ENCODE peak calls at places on chromosomes 16 and 17, in nine cellular contexts. E, O, Y, Q, H, X, F, B and N are unnamed samples.

GRCh38 chr16:81551141-81551808 is 106.7 kb downstream of the CMIP start:
- DNase-seq in E (no peak), Q (peak), Y (no peak), O (peak), B (no peak), H (no peak), X (no peak), F (no peak), N (no peak)

GRCh38 chr16:87457724-87458423 is 35.0 kb downstream of the ZCCHC14 start:
- DNase-seq in O (peak), B (no peak), Y (no peak), X (peak), F (no peak), H (no peak), E (no peak), Q (peak), N (no peak)

GRCh38 chr17:44354582-44355309 is 8.9 kb downstream of the FAM171A2 start:
- DNase-seq in B (peak), O (no peak), Y (no peak), F (no peak), X (no peak), Q (no peak), E (no peak), H (no peak), N (peak)

GRCh38 chr16:55662641-55663040 is 6.9 kb downstream of the SLC6A2 start:
- DNase-seq in H (no peak), O (no peak), X (no peak), F (no peak), Y (peak), Q (no peak), E (no peak), B (no peak), N (no peak)

GRCh38 chr16:31874354-31875111 is 926 bp downstream of the ZNF267 start:
- DNase-seq in Q (peak), O (peak), B (no peak), H (peak), Y (no peak), X (no peak), E (no peak), F (peak), N (no peak)

GRCh38 chr17:17269926-17270773 is 10.9 kb downstream of the COPS3 start:
- DNase-seq in Q (no peak), B (no peak), F (no peak), X (no peak), O (peak), Y (no peak), H (no peak), E (no peak), N (no peak)

GRCh38 chr16:63938661-63939060 is 1183.2 kb downstream of the CDH11 start:
- DNase-seq in E (no peak), O (no peak), H (no peak), X (no peak), F (no peak), B (no peak), Y (no peak), Q (no peak), N (no peak)

GRCh38 chr16:67563708-67564468 is 1.6 kb downstream of the CTCF start:
- DNase-seq in H (no peak), X (peak), F (peak), O (peak), B (no peak), E (no peak), Q (peak), Y (peak), N (no peak)

GRCh38 chr17:38605852-38606645 is at the start of gene SRCIN1:
- DNase-seq in Y (peak), E (peak), X (no peak), F (peak), Q (no peak), B (peak), O (peak), H (peak), N (peak)

GRCh38 chr17:77316191-77316641 is 175.4 kb downstream of the SEC14L1 start:
- DNase-seq in X (no peak), H (no peak), E (no peak), O (peak), Q (peak), B (no peak), F (no peak), Y (no peak), N (peak)

GRCh38 chr17:59328534-59329095 is 2.8 kb upstream of the YPEL2 start:
- DNase-seq in H (no peak), F (no peak), B (no peak), Y (peak), Q (no peak), X (no peak), O (no peak), E (no peak), N (peak)

GRCh38 chr16:66273644-66274334 is 92.7 kb upstream of the CDH5 start:
- DNase-seq in O (peak), B (no peak), Q (peak), Y (no peak), X (no peak), E (no peak), H (no peak), F (peak), N (no peak)

GRCh38 chr16:62408760-62409159 is 372.5 kb upstream of the CDH8 start:
- DNase-seq in E (no peak), O (no peak), B (no peak), F (no peak), H (no peak), Y (no peak), Q (no peak), X (no peak), N (no peak)

GRCh38 chr17:81000089-81000630 is 8.5 kb downstream of the CHMP6 start:
- DNase-seq in Q (no peak), O (no peak), F (no peak), B (no peak), Y (no peak), E (no peak), X (no peak), H (no peak), N (peak)

GRCh38 chr17:7114875-7115614 is 423 bp upstream of the ASGR2 start:
- DNase-seq in Y (no peak), X (no peak), Q (no peak), E (no peak), O (no peak), B (no peak), H (no peak), F (no peak), N (peak)

GRCh38 chr16:57372372-57373116 is at the start of gene CX3CL1:
- DNase-seq in O (peak), Q (peak), X (no peak), E (no peak), H (no peak), Y (no peak), F (no peak), B (peak), N (no peak)

GRCh38 chr17:30981531-30982519 is 11.0 kb downstream of the RNF135 start:
- DNase-seq in F (no peak), H (no peak), X (no peak), E (no peak), Y (no peak), B (no peak), Q (no peak), O (no peak), N (no peak)

GRCh38 chr17:34858941-34859562 is 102.2 kb downstream of the CCT6B start:
- DNase-seq in X (no peak), Q (no peak), E (no peak), F (no peak), B (no peak), Y (peak), O (peak), H (no peak), N (no peak)

GRCh38 chr17:7756968-7757367 is 39.4 kb downstream of the DNAH2 start:
- DNase-seq in X (no peak), F (no peak), Y (no peak), H (no peak), Q (no peak), E (no peak), O (no peak), B (no peak), N (no peak)